ENCODE peak calls at places on chromosomes 4 and X, in eight cellular contexts. R, I, Y, Z, U, C, B and S are unnamed samples.

GRCh38 chrX:132875705-132876508 is 82.5 kb downstream of the HS6ST2 start:
- DNase-seq in R (no peak), I (no peak), Y (no peak), Z (no peak), U (no peak), C (no peak), B (no peak), S (no peak)

GRCh38 chr4:2258091-2259035 is 3.5 kb downstream of the MXD4 start:
- DNase-seq in R (no peak), I (no peak), Y (no peak), Z (no peak), U (no peak), C (no peak), B (no peak), S (no peak)

GRCh38 chrX:153922932-153923857 is 2.9 kb downstream of the ARHGAP4 start:
- DNase-seq in R (no peak), I (no peak), Y (peak), Z (peak), U (no peak), C (peak), B (peak), S (peak)

GRCh38 chrX:270848-271367 is 10.3 kb upstream of the PLCXD1 start:
- DNase-seq in R (no peak), I (no peak), Y (no peak), Z (no peak), U (no peak), C (no peak), B (no peak), S (no peak)

GRCh38 chrX:139930923-139931645 is 1.8 kb downstream of the ATP11C start:
- DNase-seq in R (peak), I (peak), Y (peak), Z (no peak), U (no peak), C (no peak), B (peak), S (no peak)

GRCh38 chr4:149031399-149031798 is 589.2 kb upstream of the NR3C2 start:
- DNase-seq in R (no peak), I (peak), Y (no peak), Z (peak), U (no peak), C (no peak), B (no peak), S (no peak)

GRCh38 chr4:75552452-75552851 is 3.4 kb upstream of the ODAPH start:
- DNase-seq in R (no peak), I (no peak), Y (no peak), Z (no peak), U (no peak), C (no peak), B (no peak), S (no peak)

GRCh38 chr4:158458271-158458895 is 63.3 kb upstream of the RXFP1 start:
- DNase-seq in R (no peak), I (no peak), Y (no peak), Z (no peak), U (no peak), C (no peak), B (no peak), S (no peak)

GRCh38 chr4:73609688-73610087 is 10.5 kb downstream of the RASSF6 start:
- DNase-seq in R (no peak), I (no peak), Y (no peak), Z (no peak), U (no peak), C (no peak), B (no peak), S (no peak)

GRCh38 chr4:147610666-147611065 is 6.5 kb upstream of the TMEM184C start:
- DNase-seq in R (no peak), I (no peak), Y (no peak), Z (no peak), U (no peak), C (no peak), B (no peak), S (no peak)

GRCh38 chrX:44400588-44400987 is 57.1 kb upstream of the EFHC2 start:
- DNase-seq in R (peak), I (no peak), Y (no peak), Z (peak), U (no peak), C (no peak), B (no peak), S (no peak)

GRCh38 chrX:129930941-129931410 is 25.0 kb downstream of the UTP14A start:
- DNase-seq in R (no peak), I (no peak), Y (no peak), Z (no peak), U (no peak), C (no peak), B (no peak), S (no peak)

GRCh38 chr4:72484991-72485390 is 84.0 kb downstream of the ADAMTS3 start:
- DNase-seq in R (no peak), I (no peak), Y (no peak), Z (no peak), U (no peak), C (no peak), B (no peak), S (no peak)

GRCh38 chrX:151776113-151776790 is 41.7 kb downstream of the CNGA2 start:
- DNase-seq in R (no peak), I (no peak), Y (peak), Z (no peak), U (no peak), C (no peak), B (no peak), S (no peak)

GRCh38 chrX:101658661-101659477 is 781 bp downstream of the ARMCX2 start:
- DNase-seq in R (peak), I (peak), Y (peak), Z (no peak), U (peak), C (peak), B (no peak), S (peak)

GRCh38 chrX:73832319-73832718 is 269.3 kb downstream of the CHIC1 start:
- DNase-seq in R (no peak), I (no peak), Y (no peak), Z (no peak), U (no peak), C (no peak), B (no peak), S (no peak)

GRCh38 chrX:12825801-12826200 is 34.6 kb downstream of the PRPS2 start:
- DNase-seq in R (no peak), I (no peak), Y (no peak), Z (no peak), U (no peak), C (no peak), B (peak), S (no peak)

GRCh38 chr4:55561884-55562283 is 15.2 kb upstream of the CLOCK start:
- DNase-seq in R (no peak), I (peak), Y (no peak), Z (no peak), U (no peak), C (no peak), B (no peak), S (no peak)

GRCh38 chr4:114263233-114263632 is 283.8 kb upstream of the ARSJ start:
- DNase-seq in R (no peak), I (no peak), Y (no peak), Z (no peak), U (no peak), C (no peak), B (no peak), S (no peak)

GRCh38 chrX:104913348-104913747 is 307.1 kb downstream of the TEX13A start:
- DNase-seq in R (no peak), I (peak), Y (no peak), Z (peak), U (no peak), C (no peak), B (no peak), S (no peak)

GRCh38 chr4:53647547-53647946 is 56.3 kb upstream of the LNX1 start:
- DNase-seq in R (no peak), I (no peak), Y (no peak), Z (no peak), U (no peak), C (no peak), B (no peak), S (no peak)

GRCh38 chrX:108397627-108398392 is 40.4 kb downstream of the COL4A6 start:
- DNase-seq in R (no peak), I (no peak), Y (no peak), Z (no peak), U (no peak), C (no peak), B (peak), S (no peak)

GRCh38 chr4:8580321-8581093 is at the start of gene GPR78:
- DNase-seq in R (peak), I (no peak), Y (peak), Z (no peak), U (no peak), C (peak), B (peak), S (peak)

GRCh38 chrX:150088042-150088441 is 149.8 kb upstream of the EOLA2 start:
- DNase-seq in R (no peak), I (no peak), Y (no peak), Z (no peak), U (no peak), C (no peak), B (no peak), S (no peak)

GRCh38 chrX:38206542-38206941 is 14.1 kb downstream of the SRPX start:
- DNase-seq in R (no peak), I (no peak), Y (no peak), Z (no peak), U (no peak), C (no peak), B (no peak), S (no peak)

GRCh38 chrX:134622056-134622812 is 36.0 kb downstream of the PLAC1 start:
- DNase-seq in R (peak), I (peak), Y (no peak), Z (no peak), U (no peak), C (no peak), B (no peak), S (no peak)

GRCh38 chr4:164824581-164824980 is 52.4 kb upstream of the APELA start:
- DNase-seq in R (no peak), I (no peak), Y (no peak), Z (no peak), U (no peak), C (no peak), B (no peak), S (no peak)

GRCh38 chr4:23234716-23235115 is 542.0 kb downstream of the GBA3 start:
- DNase-seq in R (no peak), I (no peak), Y (no peak), Z (no peak), U (no peak), C (no peak), B (no peak), S (no peak)

GRCh38 chr4:88003261-88003660 is 4.2 kb upstream of the PKD2 start:
- DNase-seq in R (no peak), I (no peak), Y (no peak), Z (no peak), U (no peak), C (no peak), B (no peak), S (no peak)

GRCh38 chr4:177267911-177268310 is 41.8 kb upstream of the NEIL3 start:
- DNase-seq in R (no peak), I (no peak), Y (no peak), Z (no peak), U (no peak), C (no peak), B (no peak), S (no peak)

GRCh38 chrX:51332188-51332942 is at the start of gene NUDT10:
- DNase-seq in R (peak), I (no peak), Y (peak), Z (no peak), U (no peak), C (peak), B (no peak), S (no peak)

GRCh38 chrX:50941638-50942037 is 31.1 kb downstream of the BMP15 start:
- DNase-seq in R (peak), I (peak), Y (no peak), Z (no peak), U (no peak), C (no peak), B (peak), S (no peak)

GRCh38 chrX:38987135-38987780 is 186.0 kb downstream of the MID1IP1 start:
- DNase-seq in R (no peak), I (no peak), Y (no peak), Z (no peak), U (no peak), C (no peak), B (peak), S (no peak)

GRCh38 chrX:17377047-17377692 is 2.2 kb downstream of the NHS start:
- DNase-seq in R (no peak), I (no peak), Y (peak), Z (no peak), U (peak), C (no peak), B (peak), S (peak)

GRCh38 chr4:84965558-84966381 is 720 bp downstream of the WDFY3 start:
- DNase-seq in R (no peak), I (no peak), Y (peak), Z (no peak), U (no peak), C (peak), B (peak), S (peak)

GRCh38 chrX:150408561-150408960 is 45.4 kb downstream of the MAMLD1 start:
- DNase-seq in R (no peak), I (no peak), Y (no peak), Z (no peak), U (no peak), C (no peak), B (no peak), S (no peak)

GRCh38 chr4:133320576-133321170 is 171.6 kb downstream of the PCDH10 start:
- DNase-seq in R (no peak), I (peak), Y (no peak), Z (peak), U (no peak), C (no peak), B (peak), S (no peak)

GRCh38 chr4:41281038-41281634 is 24.4 kb downstream of the UCHL1 start:
- DNase-seq in R (peak), I (peak), Y (no peak), Z (peak), U (peak), C (peak), B (peak), S (peak)